ENCODE peak calls at places on chromosomes 16 and 17, in four cellular contexts. One of them, this sample, is unnamed.

GRCh38 chr17:36645358-36645757 is 44.0 kb downstream of the MRM1 start:
- DNase-seq in lung: no peak
- DNase-seq in thoracic aorta: no peak
- DNase-seq in tibial artery: no peak
- DNase-seq in this sample: no peak

GRCh38 chr16:74650966-74651567 is 15.6 kb downstream of the RFWD3 start:
- DNase-seq in lung: no peak
- DNase-seq in thoracic aorta: no peak
- DNase-seq in tibial artery: no peak
- DNase-seq in this sample: no peak

GRCh38 chr17:8220783-8221662 is 10.6 kb upstream of the AURKB start:
- DNase-seq in tibial artery: peak; percentile 96
- DNase-seq in lung: peak; percentile 88
- DNase-seq in thoracic aorta: peak; percentile 82
- DNase-seq in this sample: peak; percentile 87

GRCh38 chr17:1961187-1961586 is 63.9 kb downstream of the RTN4RL1 start:
- DNase-seq in tibial artery: no peak
- DNase-seq in thoracic aorta: no peak
- DNase-seq in lung: no peak
- DNase-seq in this sample: no peak

GRCh38 chr17:57086069-57086930 is 1.3 kb downstream of the AKAP1 start:
- DNase-seq in thoracic aorta: no peak
- DNase-seq in lung: no peak
- DNase-seq in tibial artery: peak; percentile 77
- DNase-seq in this sample: no peak

GRCh38 chr17:81735181-81736102 is 23.4 kb downstream of the SLC25A10 start:
- DNase-seq in thoracic aorta: no peak
- DNase-seq in tibial artery: no peak
- DNase-seq in lung: peak; percentile 43
- DNase-seq in this sample: no peak

GRCh38 chr17:50765454-50766221 is 1.7 kb downstream of the ANKRD40CL start:
- DNase-seq in lung: no peak
- DNase-seq in tibial artery: no peak
- DNase-seq in thoracic aorta: no peak
- DNase-seq in this sample: peak; percentile 36

GRCh38 chr16:22670551-22670970 is 143.4 kb upstream of the HS3ST2 start:
- DNase-seq in tibial artery: peak; percentile 56
- DNase-seq in lung: no peak
- DNase-seq in thoracic aorta: no peak
- DNase-seq in this sample: no peak

GRCh38 chr16:68640972-68641371 is 4.1 kb upstream of the CDH3 start:
- DNase-seq in thoracic aorta: no peak
- DNase-seq in lung: no peak
- DNase-seq in tibial artery: no peak
- DNase-seq in this sample: peak; percentile 25

GRCh38 chr17:73800893-73801292 is 156.6 kb upstream of the SDK2 start:
- DNase-seq in thoracic aorta: no peak
- DNase-seq in tibial artery: no peak
- DNase-seq in lung: no peak
- DNase-seq in this sample: no peak

GRCh38 chr16:17520567-17520966 is 49.8 kb upstream of the XYLT1 start:
- DNase-seq in tibial artery: no peak
- DNase-seq in thoracic aorta: no peak
- DNase-seq in lung: no peak
- DNase-seq in this sample: peak; percentile 64

GRCh38 chr17:80926601-80927250 is 64.9 kb upstream of the CHMP6 start:
- DNase-seq in lung: no peak
- DNase-seq in thoracic aorta: no peak
- DNase-seq in tibial artery: peak; percentile 62
- DNase-seq in this sample: no peak

GRCh38 chr17:69084911-69085310 is 24.2 kb upstream of the ABCA9 start:
- DNase-seq in lung: no peak
- DNase-seq in thoracic aorta: no peak
- DNase-seq in tibial artery: no peak
- DNase-seq in this sample: no peak

GRCh38 chr17:59427425-59427921 is 96.0 kb downstream of the YPEL2 start:
- DNase-seq in tibial artery: no peak
- DNase-seq in thoracic aorta: no peak
- DNase-seq in lung: peak; percentile 38
- DNase-seq in this sample: peak; percentile 97

GRCh38 chr16:19542138-19542821 is 13.2 kb upstream of the VPS35L start:
- DNase-seq in thoracic aorta: no peak
- DNase-seq in tibial artery: no peak
- DNase-seq in lung: no peak
- DNase-seq in this sample: no peak

GRCh38 chr16:974001-974601 is 3.3 kb upstream of the LMF1 start:
- DNase-seq in tibial artery: no peak
- DNase-seq in thoracic aorta: no peak
- DNase-seq in lung: no peak
- DNase-seq in this sample: no peak

GRCh38 chr17:63626551-63627228 is 4.5 kb downstream of the MAP3K3 start:
- DNase-seq in tibial artery: no peak
- DNase-seq in thoracic aorta: no peak
- DNase-seq in lung: no peak
- DNase-seq in this sample: no peak

GRCh38 chr16:50593410-50594139 is 45.4 kb downstream of the NKD1 start:
- DNase-seq in tibial artery: no peak
- DNase-seq in thoracic aorta: no peak
- DNase-seq in lung: no peak
- DNase-seq in this sample: no peak

GRCh38 chr16:57480127-57480753 is 6.1 kb downstream of the DOK4 start:
- DNase-seq in lung: peak; percentile 74
- DNase-seq in tibial artery: peak; percentile 89
- DNase-seq in thoracic aorta: no peak
- DNase-seq in this sample: no peak

GRCh38 chr16:74575805-74576643 is 30.9 kb downstream of the GLG1 start:
- DNase-seq in tibial artery: no peak
- DNase-seq in thoracic aorta: no peak
- DNase-seq in lung: no peak
- DNase-seq in this sample: no peak

GRCh38 chr17:66302761-66303626 is 581 bp downstream of the PRKCA start:
- DNase-seq in thoracic aorta: peak; percentile 11
- DNase-seq in lung: peak; percentile 51
- DNase-seq in tibial artery: peak; percentile 79
- DNase-seq in this sample: peak; percentile 78

GRCh38 chr17:4807534-4808377 is 804 bp downstream of the PLD2 start:
- DNase-seq in thoracic aorta: no peak
- DNase-seq in lung: no peak
- DNase-seq in tibial artery: no peak
- DNase-seq in this sample: no peak

GRCh38 chr16:84306564-84306963 is 11.9 kb downstream of the WFDC1 start:
- DNase-seq in thoracic aorta: no peak
- DNase-seq in tibial artery: no peak
- DNase-seq in lung: no peak
- DNase-seq in this sample: no peak

GRCh38 chr17:58679263-58680037 is 12.4 kb downstream of the TEX14 start:
- DNase-seq in tibial artery: no peak
- DNase-seq in lung: no peak
- DNase-seq in thoracic aorta: no peak
- DNase-seq in this sample: no peak

DNA sequence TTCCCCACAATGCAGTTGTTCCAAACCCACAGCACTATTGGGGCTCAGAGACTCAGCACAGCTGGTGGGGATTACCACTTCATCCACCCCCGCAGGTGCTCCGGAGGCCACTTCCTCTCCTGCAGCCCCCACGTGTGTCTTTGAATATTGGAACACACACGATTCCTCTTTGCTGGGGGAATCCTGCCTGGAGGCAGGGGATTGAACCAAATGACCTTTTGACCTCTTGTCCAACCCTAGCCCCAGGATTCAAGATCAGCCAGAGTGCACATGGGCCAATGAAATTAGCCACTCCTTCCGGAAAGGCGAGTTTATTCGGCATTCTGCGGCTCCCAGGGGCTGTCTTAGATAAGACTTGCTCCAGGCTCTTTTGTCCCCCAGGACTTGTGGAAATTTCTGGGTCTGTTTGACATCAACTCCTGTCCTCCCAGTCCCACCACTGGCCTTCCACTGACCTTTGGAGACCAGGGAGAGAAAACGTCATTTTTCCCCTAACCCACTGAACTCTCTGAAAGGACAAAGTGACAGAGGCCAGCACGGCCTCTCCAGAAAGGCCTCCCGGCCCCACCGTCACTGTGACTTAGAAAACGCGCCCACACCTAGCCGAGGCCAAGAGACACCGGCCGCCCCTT is 350.3 kb downstream of the FOXL1 start:
- DNase-seq in thoracic aorta: no peak
- DNase-seq in tibial artery: no peak
- DNase-seq in lung: no peak
- DNase-seq in this sample: no peak
- H3K27ac ChIP-seq in thoracic aorta: peak overlapping the region; percentile 51
- H3K27ac ChIP-seq in tibial artery: peak overlapping the region; percentile 4
- H3K27ac ChIP-seq in lung: no peak overlapping the region
- H3K27ac ChIP-seq in this sample: no peak overlapping the region

GRCh38 chr16:79367822-79368221 is 232.7 kb downstream of the MAF start:
- DNase-seq in lung: no peak
- DNase-seq in thoracic aorta: no peak
- DNase-seq in tibial artery: no peak
- DNase-seq in this sample: no peak
- H3K27ac ChIP-seq in lung: no peak overlapping the region
- H3K27ac ChIP-seq in thoracic aorta: no peak overlapping the region
- H3K27ac ChIP-seq in tibial artery: no peak overlapping the region
- H3K27ac ChIP-seq in this sample: no peak overlapping the region

GRCh38 chr17:44345497-44346026 is 460 bp downstream of the GRN start:
- DNase-seq in thoracic aorta: no peak
- DNase-seq in lung: peak; percentile 62
- DNase-seq in tibial artery: no peak
- DNase-seq in this sample: peak; percentile 75

GRCh38 chr17:44344939-44345496 is at the start of gene GRN:
- DNase-seq in thoracic aorta: peak; percentile 93
- DNase-seq in lung: peak; percentile 97
- DNase-seq in tibial artery: peak; percentile 98
- DNase-seq in this sample: peak; percentile 98

GRCh38 chr17:44348234-44348987 is 3.3 kb downstream of the GRN start:
- DNase-seq in lung: no peak
- DNase-seq in tibial artery: no peak
- DNase-seq in thoracic aorta: no peak
- DNase-seq in this sample: no peak

GRCh38 chr17:44343510-44344209 is 1.4 kb upstream of the GRN start:
- DNase-seq in tibial artery: no peak
- DNase-seq in lung: no peak
- DNase-seq in thoracic aorta: no peak
- DNase-seq in this sample: no peak

GRCh38 chr17:44346064-44346844 is 1.2 kb downstream of the GRN start:
- DNase-seq in tibial artery: no peak
- DNase-seq in thoracic aorta: no peak
- DNase-seq in lung: no peak
- DNase-seq in this sample: no peak
- H3K27ac ChIP-seq in tibial artery: peak overlapping the region; percentile 86
- H3K27ac ChIP-seq in thoracic aorta: peak overlapping the region; percentile 82
- H3K27ac ChIP-seq in lung: no peak overlapping the region
- H3K27ac ChIP-seq in this sample: no peak overlapping the region

GRCh38 chr17:43530303-43531081 is 15.6 kb downstream of the ETV4 start:
- DNase-seq in tibial artery: no peak
- DNase-seq in thoracic aorta: no peak
- DNase-seq in lung: peak; percentile 79
- DNase-seq in this sample: peak; percentile 100
- H3K27ac ChIP-seq in tibial artery: peak overlapping the region; percentile 25
- H3K27ac ChIP-seq in thoracic aorta: peak overlapping the region; percentile 56
- H3K27ac ChIP-seq in lung: peak overlapping the region; percentile 0
- H3K27ac ChIP-seq in this sample: peak overlapping the region; percentile 66

DNA sequence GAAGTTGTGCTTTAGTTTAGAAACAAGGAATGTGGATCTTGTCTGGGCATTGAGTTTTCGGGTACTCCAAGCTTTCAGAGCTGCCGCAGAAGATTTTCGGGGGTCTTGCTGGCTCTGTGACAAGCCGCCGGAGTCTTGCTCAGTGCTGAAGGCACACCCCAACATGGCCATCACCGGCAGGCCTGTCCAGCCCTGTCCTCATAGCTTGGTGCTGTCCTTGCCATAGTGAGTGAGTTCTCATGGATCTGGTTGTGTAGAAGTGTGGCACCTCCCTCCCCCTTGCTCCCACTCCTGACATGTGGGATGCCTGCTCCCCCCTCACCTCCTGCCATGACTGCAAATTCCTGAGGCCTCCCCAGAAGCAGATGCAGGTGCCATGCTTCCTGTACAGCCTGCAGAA is 69.9 kb downstream of the METRNL start:
- DNase-seq in thoracic aorta: no peak
- DNase-seq in lung: peak; percentile 16
- DNase-seq in tibial artery: peak; percentile 29
- DNase-seq in this sample: peak; percentile 32
- H3K27ac ChIP-seq in thoracic aorta: no peak overlapping the region
- H3K27ac ChIP-seq in lung: no peak overlapping the region
- H3K27ac ChIP-seq in tibial artery: no peak overlapping the region
- H3K27ac ChIP-seq in this sample: no peak overlapping the region

DNA sequence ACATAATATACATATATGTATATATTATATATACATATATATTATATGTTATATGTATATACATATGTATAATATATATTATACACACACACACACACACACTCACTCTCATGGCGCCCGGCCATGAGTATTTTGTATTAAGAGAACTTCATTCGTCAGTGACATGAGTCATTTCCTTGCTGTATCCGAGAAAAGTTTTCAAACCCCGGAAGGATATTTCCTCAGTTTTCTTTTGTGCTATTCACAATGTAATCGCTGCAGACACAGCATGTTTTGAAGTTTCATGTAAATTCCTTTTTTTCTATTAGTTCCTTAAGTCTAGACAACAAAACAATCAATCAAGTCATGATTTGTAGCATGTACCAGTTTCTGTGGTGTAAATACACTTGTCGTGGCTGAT is 33.3 kb downstream of the OR1D5 start:
- DNase-seq in thoracic aorta: no peak
- DNase-seq in tibial artery: peak; percentile 37
- DNase-seq in lung: no peak
- DNase-seq in this sample: peak; percentile 3
- H3K27ac ChIP-seq in thoracic aorta: no peak overlapping the region
- H3K27ac ChIP-seq in tibial artery: no peak overlapping the region
- H3K27ac ChIP-seq in lung: no peak overlapping the region
- H3K27ac ChIP-seq in this sample: no peak overlapping the region

This sample was measured in SJSA1.